ENCODE peak calls at places on chromosomes 11 and 22, in six cellular contexts. N is CD8-positive, alpha-beta memory T cell; K is epithelial cell of esophagus; U is choroid plexus epithelial cell; E is colonic mucosa; P is heart right ventricle. I is an unnamed sample.

GRCh38 chr22:49044091-49044490 is 783.6 kb downstream of the BRD1 start:
- DNase-seq in N (no peak), K (no peak), U (no peak), E (no peak), P (no peak), I (peak; percentile 25)

GRCh38 chr11:73229321-73230275 is 11.5 kb downstream of the P2RY2 start:
- DNase-seq in N (no peak), K (no peak), U (no peak), E (no peak), P (peak; percentile 50), I (peak; percentile 71)

GRCh38 chr11:107293677-107294344 is 163.8 kb downstream of the CWF19L2 start:
- DNase-seq in N (no peak), K (no peak), U (no peak), E (no peak), P (no peak), I (no peak)

GRCh38 chr22:17845340-17845739 is 71.1 kb upstream of the BID start:
- DNase-seq in N (no peak), K (peak; percentile 90), U (no peak), E (no peak), P (no peak), I (no peak)

GRCh38 chr11:130772266-130773227 is 143.7 kb downstream of the SNX19 start:
- DNase-seq in N (no peak), K (peak; percentile 86), U (peak; percentile 98), E (peak; percentile 44), P (no peak), I (no peak)

GRCh38 chr11:114172055-114172861 is 112.7 kb downstream of the ZBTB16 start:
- DNase-seq in N (peak; percentile 43), K (no peak), U (no peak), E (no peak), P (no peak), I (no peak)

GRCh38 chr22:22342697-22343602 is 98.4 kb downstream of the VPREB1 start:
- DNase-seq in N (peak; percentile 25), K (peak; percentile 94), U (peak; percentile 45), E (peak; percentile 90), P (no peak), I (no peak)

GRCh38 chr11:34146866-34147265 is 41.4 kb downstream of the NAT10 start:
- DNase-seq in N (no peak), K (no peak), U (no peak), E (no peak), P (no peak), I (peak; percentile 26)

GRCh38 chr11:122559734-122560382 is 95.7 kb upstream of the UBASH3B start:
- DNase-seq in N (no peak), K (peak; percentile 11), U (no peak), E (no peak), P (no peak), I (no peak)

GRCh38 chr11:44879432-44879831 is 71.3 kb downstream of the TP53I11 start:
- DNase-seq in N (no peak), K (no peak), U (no peak), E (no peak), P (no peak), I (no peak)

GRCh38 chr22:43343262-43343988 is at the start of gene SCUBE1:
- DNase-seq in N (peak; percentile 22), K (peak; percentile 48), U (peak; percentile 33), E (peak; percentile 48), P (peak; percentile 19), I (peak; percentile 86)

GRCh38 chr22:49503896-49504521 is 323.7 kb downstream of the BRD1 start:
- DNase-seq in N (no peak), K (no peak), U (no peak), E (no peak), P (no peak), I (peak; percentile 60)

GRCh38 chr22:39960791-39961746 is 872 bp downstream of the TMA7B start:
- DNase-seq in N (peak; percentile 40), K (peak; percentile 77), U (peak; percentile 99), E (no peak), P (no peak), I (no peak)

GRCh38 chr11:30741039-30741550 is 154.9 kb upstream of the MPPED2 start:
- DNase-seq in N (no peak), K (peak; percentile 2), U (peak; percentile 35), E (no peak), P (no peak), I (no peak)

GRCh38 chr11:108718466-108718865 is 53.6 kb downstream of the DDX10 start:
- DNase-seq in N (no peak), K (no peak), U (no peak), E (no peak), P (no peak), I (no peak)

GRCh38 chr11:73187854-73188253 is 30.2 kb upstream of the P2RY2 start:
- DNase-seq in N (no peak), K (peak; percentile 93), U (no peak), E (no peak), P (no peak), I (no peak)

GRCh38 chr22:21947040-21948014 is 5.3 kb downstream of the PPM1F start:
- DNase-seq in N (no peak), K (peak; percentile 65), U (peak; percentile 72), E (no peak), P (no peak), I (no peak)

GRCh38 chr22:50018608-50019291 is 6.2 kb upstream of the IL17REL start:
- DNase-seq in N (peak; percentile 34), K (no peak), U (no peak), E (no peak), P (no peak), I (no peak)

GRCh38 chr11:12606597-12606996 is 67.6 kb upstream of the TEAD1 start:
- DNase-seq in N (no peak), K (peak; percentile 17), U (peak; percentile 86), E (no peak), P (no peak), I (no peak)

GRCh38 chr22:18078329-18079041 is 695 bp downstream of the PEX26 start:
- DNase-seq in N (peak; percentile 10), K (peak; percentile 60), U (peak; percentile 30), E (peak; percentile 70), P (no peak), I (peak; percentile 61)

GRCh38 chr11:61910473-61911123 is 6.8 kb downstream of the RAB3IL1 start:
- DNase-seq in N (no peak), K (no peak), U (no peak), E (no peak), P (no peak), I (peak; percentile 74)

GRCh38 chr22:39489094-39490068 is 12.7 kb upstream of the MIEF1 start:
- DNase-seq in N (no peak), K (no peak), U (no peak), E (no peak), P (no peak), I (no peak)

GRCh38 chr11:88695701-88696414 is 358.3 kb upstream of the CTSC start:
- DNase-seq in N (no peak), K (no peak), U (no peak), E (no peak), P (no peak), I (no peak)

GRCh38 chr11:62144641-62145255 is 20.9 kb downstream of the INCENP start:
- DNase-seq in N (no peak), K (no peak), U (no peak), E (peak; percentile 15), P (no peak), I (peak; percentile 29)

GRCh38 chr22:31281733-31282132 is 10.6 kb downstream of the PIK3IP1 start:
- DNase-seq in N (peak; percentile 34), K (no peak), U (peak; percentile 66), E (no peak), P (no peak), I (no peak)

GRCh38 chr22:31284756-31285155 is 7.5 kb downstream of the PIK3IP1 start:
- DNase-seq in N (no peak), K (no peak), U (no peak), E (no peak), P (no peak), I (no peak)

GRCh38 chr22:31282748-31283468 is 9.4 kb downstream of the PIK3IP1 start:
- DNase-seq in N (no peak), K (no peak), U (no peak), E (no peak), P (no peak), I (no peak)

GRCh38 chr22:31286360-31287255 is 5.7 kb downstream of the PIK3IP1 start:
- DNase-seq in N (peak; percentile 87), K (no peak), U (peak; percentile 79), E (peak; percentile 45), P (no peak), I (no peak)

GRCh38 chr22:31284241-31284745 is 8.0 kb downstream of the PIK3IP1 start:
- DNase-seq in N (no peak), K (no peak), U (no peak), E (no peak), P (no peak), I (no peak)
- H3K4me3 ChIP-seq in N (peak overlapping the region; percentile 52), K (no peak overlapping the region), U (no peak overlapping the region), E (no peak overlapping the region), P (no peak overlapping the region), I (no peak overlapping the region)

GRCh38 chr11:414333-414857 is 404 bp downstream of the SIGIRR start:
- DNase-seq in N (no peak), K (no peak), U (no peak), E (no peak), P (no peak), I (no peak)
- H3K4me3 ChIP-seq in N (peak overlapping the region; percentile 91), K (no peak overlapping the region), U (no peak overlapping the region), E (peak overlapping the region; percentile 28), P (peak overlapping the region; percentile 55), I (no peak overlapping the region)

GRCh38 chr22:19183216-19183615 is 4.7 kb upstream of the SLC25A1 start:
- DNase-seq in N (no peak), K (no peak), U (no peak), E (no peak), P (no peak), I (no peak)
- H3K4me3 ChIP-seq in N (no peak overlapping the region), K (no peak overlapping the region), U (no peak overlapping the region), E (no peak overlapping the region), P (no peak overlapping the region), I (no peak overlapping the region)

DNA sequence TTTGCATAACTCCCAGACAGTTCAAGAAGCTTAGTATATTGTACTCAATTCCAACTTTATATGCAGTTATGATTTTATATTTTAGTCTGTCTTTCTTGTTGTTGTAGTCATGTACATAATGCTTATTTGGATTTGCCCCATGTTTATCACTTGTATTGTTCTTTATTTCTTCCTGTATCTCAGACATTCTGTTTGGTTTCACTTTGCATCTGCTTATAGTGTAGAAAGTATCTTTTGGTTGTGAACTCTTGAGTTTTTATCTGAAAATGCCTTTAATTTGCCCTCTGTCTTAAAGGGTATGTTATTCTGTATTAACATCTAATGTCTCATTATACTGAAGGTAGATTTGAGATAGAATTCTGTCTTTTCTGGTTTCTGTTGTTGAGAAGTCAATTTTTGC is 275.4 kb downstream of the DYNC2H1 start:
- DNase-seq in N (no peak), K (no peak), U (no peak), E (no peak), P (no peak), I (no peak)
- H3K4me3 ChIP-seq in N (no peak overlapping the region), K (no peak overlapping the region), U (no peak overlapping the region), E (no peak overlapping the region), P (no peak overlapping the region), I (no peak overlapping the region)

GRCh38 chr11:57320719-57321387 is 3.9 kb downstream of the TNKS1BP1 start:
- DNase-seq in N (no peak), K (no peak), U (no peak), E (peak; percentile 69), P (no peak), I (no peak)

GRCh38 chr11:57322881-57323467 is 1.8 kb downstream of the TNKS1BP1 start:
- DNase-seq in N (no peak), K (peak; percentile 69), U (no peak), E (no peak), P (no peak), I (no peak)

GRCh38 chr11:57321996-57322880 is 2.5 kb downstream of the TNKS1BP1 start:
- DNase-seq in N (no peak), K (peak; percentile 98), U (peak; percentile 97), E (peak; percentile 92), P (peak; percentile 94), I (peak; percentile 95)

GRCh38 chr11:57320067-57320718 is 4.6 kb downstream of the TNKS1BP1 start:
- DNase-seq in N (no peak), K (no peak), U (no peak), E (no peak), P (no peak), I (peak; percentile 51)

GRCh38 chr11:57321388-57321995 is 3.3 kb downstream of the TNKS1BP1 start:
- DNase-seq in N (no peak), K (peak; percentile 35), U (no peak), E (peak; percentile 62), P (no peak), I (peak; percentile 65)
- H3K4me3 ChIP-seq in N (no peak overlapping the region), K (peak overlapping the region; percentile 94), U (peak overlapping the region; percentile 56), E (peak overlapping the region; percentile 74), P (peak overlapping the region; percentile 80), I (peak overlapping the region; percentile 22)

I was measured in aorta.